ENCODE peak calls at places on chromosome 21, in four cellular contexts. One of them, this sample, is unnamed.

GRCh38 chr21:44677881-44678280 is 4.1 kb downstream of the KRTAP12-1 start:
- DNase-seq in thoracic aorta: no peak
- DNase-seq in tibial artery: no peak
- DNase-seq in activated CD4-positive, alpha-beta memory T cell treated with anti-CD3 and anti-CD28 coated beads for 36 hours: no peak
- DNase-seq in this sample: no peak

GRCh38 chr21:42063206-42063577 is 7.9 kb upstream of the UMODL1 start:
- DNase-seq in thoracic aorta: no peak
- DNase-seq in tibial artery: no peak
- DNase-seq in activated CD4-positive, alpha-beta memory T cell treated with anti-CD3 and anti-CD28 coated beads for 36 hours: peak
- DNase-seq in this sample: no peak

GRCh38 chr21:46079357-46080170 is 18.3 kb upstream of the COL6A2 start:
- DNase-seq in thoracic aorta: no peak
- DNase-seq in tibial artery: no peak
- DNase-seq in activated CD4-positive, alpha-beta memory T cell treated with anti-CD3 and anti-CD28 coated beads for 36 hours: peak
- DNase-seq in this sample: no peak

GRCh38 chr21:30044447-30045064 is 104.8 kb upstream of the GRIK1 start:
- DNase-seq in thoracic aorta: no peak
- DNase-seq in tibial artery: no peak
- DNase-seq in activated CD4-positive, alpha-beta memory T cell treated with anti-CD3 and anti-CD28 coated beads for 36 hours: no peak
- DNase-seq in this sample: peak

GRCh38 chr21:15895142-15896106 is 165.6 kb downstream of the USP25 start:
- DNase-seq in thoracic aorta: no peak
- DNase-seq in tibial artery: no peak
- DNase-seq in activated CD4-positive, alpha-beta memory T cell treated with anti-CD3 and anti-CD28 coated beads for 36 hours: no peak
- DNase-seq in this sample: no peak

GRCh38 chr21:45470087-45470515 is 65.1 kb downstream of the COL18A1 start:
- DNase-seq in thoracic aorta: no peak
- DNase-seq in tibial artery: no peak
- DNase-seq in activated CD4-positive, alpha-beta memory T cell treated with anti-CD3 and anti-CD28 coated beads for 36 hours: no peak
- DNase-seq in this sample: no peak

GRCh38 chr21:31201548-31201947 is 142.5 kb downstream of the TIAM1 start:
- DNase-seq in thoracic aorta: peak
- DNase-seq in tibial artery: peak
- DNase-seq in activated CD4-positive, alpha-beta memory T cell treated with anti-CD3 and anti-CD28 coated beads for 36 hours: no peak
- DNase-seq in this sample: no peak

GRCh38 chr21:44949161-44950015 is 9.6 kb downstream of the SLX9 start:
- DNase-seq in thoracic aorta: no peak
- DNase-seq in tibial artery: peak
- DNase-seq in activated CD4-positive, alpha-beta memory T cell treated with anti-CD3 and anti-CD28 coated beads for 36 hours: peak
- DNase-seq in this sample: peak

GRCh38 chr21:31559368-31560119 is 99.9 kb upstream of the SOD1 start:
- DNase-seq in thoracic aorta: peak
- DNase-seq in tibial artery: peak
- DNase-seq in activated CD4-positive, alpha-beta memory T cell treated with anti-CD3 and anti-CD28 coated beads for 36 hours: peak
- DNase-seq in this sample: peak

GRCh38 chr21:39118061-39118460 is 65.2 kb downstream of the PSMG1 start:
- DNase-seq in thoracic aorta: no peak
- DNase-seq in tibial artery: no peak
- DNase-seq in activated CD4-positive, alpha-beta memory T cell treated with anti-CD3 and anti-CD28 coated beads for 36 hours: no peak
- DNase-seq in this sample: no peak

GRCh38 chr21:36759348-36760083 is 60.6 kb downstream of the SIM2 start:
- DNase-seq in thoracic aorta: no peak
- DNase-seq in tibial artery: no peak
- DNase-seq in activated CD4-positive, alpha-beta memory T cell treated with anti-CD3 and anti-CD28 coated beads for 36 hours: no peak
- DNase-seq in this sample: no peak

GRCh38 chr21:27586986-27587385 is 620.1 kb upstream of the ADAMTS5 start:
- DNase-seq in thoracic aorta: no peak
- DNase-seq in tibial artery: no peak
- DNase-seq in activated CD4-positive, alpha-beta memory T cell treated with anti-CD3 and anti-CD28 coated beads for 36 hours: no peak
- DNase-seq in this sample: no peak

GRCh38 chr21:14757533-14758327 is 211.6 kb upstream of the SAMSN1 start:
- DNase-seq in thoracic aorta: no peak
- DNase-seq in tibial artery: no peak
- DNase-seq in activated CD4-positive, alpha-beta memory T cell treated with anti-CD3 and anti-CD28 coated beads for 36 hours: no peak
- DNase-seq in this sample: no peak

GRCh38 chr21:44012474-44013379 is 618 bp downstream of the TRAPPC10 start:
- DNase-seq in thoracic aorta: no peak
- DNase-seq in tibial artery: peak
- DNase-seq in activated CD4-positive, alpha-beta memory T cell treated with anti-CD3 and anti-CD28 coated beads for 36 hours: peak
- DNase-seq in this sample: peak

GRCh38 chr21:38823737-38824123 is 18.0 kb downstream of the ETS2 start:
- DNase-seq in thoracic aorta: no peak
- DNase-seq in tibial artery: no peak
- DNase-seq in activated CD4-positive, alpha-beta memory T cell treated with anti-CD3 and anti-CD28 coated beads for 36 hours: no peak
- DNase-seq in this sample: no peak

GRCh38 chr21:32329776-32330175 is 31.1 kb downstream of the MRAP start:
- DNase-seq in thoracic aorta: no peak
- DNase-seq in tibial artery: no peak
- DNase-seq in activated CD4-positive, alpha-beta memory T cell treated with anti-CD3 and anti-CD28 coated beads for 36 hours: no peak
- DNase-seq in this sample: no peak

GRCh38 chr21:28521932-28522826 is 470.5 kb downstream of the LTN1 start:
- DNase-seq in thoracic aorta: no peak
- DNase-seq in tibial artery: no peak
- DNase-seq in activated CD4-positive, alpha-beta memory T cell treated with anti-CD3 and anti-CD28 coated beads for 36 hours: peak
- DNase-seq in this sample: no peak

GRCh38 chr21:46054447-46054846 is 43.5 kb upstream of the COL6A2 start:
- DNase-seq in thoracic aorta: no peak
- DNase-seq in tibial artery: no peak
- DNase-seq in activated CD4-positive, alpha-beta memory T cell treated with anti-CD3 and anti-CD28 coated beads for 36 hours: no peak
- DNase-seq in this sample: no peak

GRCh38 chr21:37281579-37281978 is 14.4 kb upstream of the VPS26C start:
- DNase-seq in thoracic aorta: no peak
- DNase-seq in tibial artery: no peak
- DNase-seq in activated CD4-positive, alpha-beta memory T cell treated with anti-CD3 and anti-CD28 coated beads for 36 hours: no peak
- DNase-seq in this sample: no peak

This sample was measured in mammary epithelial cell.